ENCODE peak calls at places on chromosomes 5 and 9, in nine cellular contexts. One of them, this sample, is unnamed.
A peak's percentile ranks its signal among the peaks of the same experiment; 100 is the strongest.

GRCh38 chr9:107175039-107175438 is 108.0 kb upstream of the RAD23B start:
- DNase-seq in mammary epithelial cell: no peak
- DNase-seq in CD4-positive, CD25-positive, alpha-beta regulatory T cell: no peak
- DNase-seq in IMR-90: no peak
- DNase-seq in ELR: no peak
- DNase-seq in hepatocyte: peak; percentile 40
- DNase-seq in endothelial cell: no peak
- DNase-seq in GM20000: no peak
- DNase-seq in GM19239: no peak
- DNase-seq in this sample: peak; percentile 73

GRCh38 chr5:59621477-59621876 is 272.0 kb downstream of the PDE4D start:
- DNase-seq in mammary epithelial cell: no peak
- DNase-seq in CD4-positive, CD25-positive, alpha-beta regulatory T cell: no peak
- DNase-seq in IMR-90: no peak
- DNase-seq in ELR: no peak
- DNase-seq in hepatocyte: no peak
- DNase-seq in endothelial cell: no peak
- DNase-seq in GM20000: no peak
- DNase-seq in GM19239: no peak
- DNase-seq in this sample: peak; percentile 51

GRCh38 chr9:125255781-125256391 is 5.7 kb upstream of the GAPVD1 start:
- DNase-seq in mammary epithelial cell: no peak
- DNase-seq in CD4-positive, CD25-positive, alpha-beta regulatory T cell: no peak
- DNase-seq in IMR-90: no peak
- DNase-seq in ELR: peak; percentile 42
- DNase-seq in hepatocyte: peak; percentile 38
- DNase-seq in endothelial cell: peak; percentile 42
- DNase-seq in GM20000: peak; percentile 26
- DNase-seq in GM19239: no peak
- DNase-seq in this sample: no peak

GRCh38 chr5:123610665-123611406 is 98.9 kb downstream of the CSNK1G3 start:
- DNase-seq in mammary epithelial cell: peak; percentile 42
- DNase-seq in CD4-positive, CD25-positive, alpha-beta regulatory T cell: peak; percentile 57
- DNase-seq in IMR-90: peak; percentile 80
- DNase-seq in ELR: peak; percentile 72
- DNase-seq in hepatocyte: peak; percentile 67
- DNase-seq in endothelial cell: peak; percentile 30
- DNase-seq in GM20000: peak; percentile 26
- DNase-seq in GM19239: peak; percentile 3
- DNase-seq in this sample: peak; percentile 78

GRCh38 chr5:154086641-154087040 is 47.9 kb downstream of the MFAP3 start:
- DNase-seq in mammary epithelial cell: no peak
- DNase-seq in CD4-positive, CD25-positive, alpha-beta regulatory T cell: no peak
- DNase-seq in IMR-90: no peak
- DNase-seq in ELR: no peak
- DNase-seq in hepatocyte: no peak
- DNase-seq in endothelial cell: no peak
- DNase-seq in GM20000: no peak
- DNase-seq in GM19239: no peak
- DNase-seq in this sample: no peak

GRCh38 chr9:100602302-100602930 is 24.5 kb downstream of the CAVIN4 start:
- DNase-seq in mammary epithelial cell: peak; percentile 58
- DNase-seq in CD4-positive, CD25-positive, alpha-beta regulatory T cell: no peak
- DNase-seq in IMR-90: peak; percentile 54
- DNase-seq in ELR: peak; percentile 70
- DNase-seq in hepatocyte: peak; percentile 74
- DNase-seq in endothelial cell: peak; percentile 61
- DNase-seq in GM20000: peak; percentile 25
- DNase-seq in GM19239: no peak
- DNase-seq in this sample: peak; percentile 65

GRCh38 chr5:1973391-1974013 is 90.8 kb upstream of the IRX4 start:
- DNase-seq in mammary epithelial cell: peak; percentile 98
- DNase-seq in CD4-positive, CD25-positive, alpha-beta regulatory T cell: no peak
- DNase-seq in IMR-90: no peak
- DNase-seq in ELR: no peak
- DNase-seq in hepatocyte: no peak
- DNase-seq in endothelial cell: no peak
- DNase-seq in GM20000: no peak
- DNase-seq in GM19239: no peak
- DNase-seq in this sample: no peak

GRCh38 chr5:147307170-147307569 is 72.3 kb downstream of the STK32A start:
- DNase-seq in mammary epithelial cell: no peak
- DNase-seq in CD4-positive, CD25-positive, alpha-beta regulatory T cell: no peak
- DNase-seq in IMR-90: no peak
- DNase-seq in ELR: no peak
- DNase-seq in hepatocyte: no peak
- DNase-seq in endothelial cell: no peak
- DNase-seq in GM20000: no peak
- DNase-seq in GM19239: no peak
- DNase-seq in this sample: no peak

GRCh38 chr9:126147620-126148522 is 178.8 kb upstream of the MVB12B start:
- DNase-seq in mammary epithelial cell: no peak
- DNase-seq in CD4-positive, CD25-positive, alpha-beta regulatory T cell: no peak
- DNase-seq in IMR-90: no peak
- DNase-seq in ELR: no peak
- DNase-seq in hepatocyte: no peak
- DNase-seq in endothelial cell: peak; percentile 0
- DNase-seq in GM20000: no peak
- DNase-seq in GM19239: no peak
- DNase-seq in this sample: no peak

GRCh38 chr9:104868687-104869404 is 59.1 kb downstream of the ABCA1 start:
- DNase-seq in mammary epithelial cell: peak; percentile 48
- DNase-seq in CD4-positive, CD25-positive, alpha-beta regulatory T cell: no peak
- DNase-seq in IMR-90: peak; percentile 91
- DNase-seq in ELR: peak; percentile 78
- DNase-seq in hepatocyte: peak; percentile 84
- DNase-seq in endothelial cell: peak; percentile 47
- DNase-seq in GM20000: peak; percentile 88
- DNase-seq in GM19239: peak; percentile 60
- DNase-seq in this sample: peak; percentile 94

GRCh38 chr5:137220523-137220927 is 278.6 kb downstream of the SPOCK1 start:
- DNase-seq in mammary epithelial cell: peak; percentile 96
- DNase-seq in CD4-positive, CD25-positive, alpha-beta regulatory T cell: no peak
- DNase-seq in IMR-90: peak; percentile 78
- DNase-seq in ELR: peak; percentile 93
- DNase-seq in hepatocyte: peak; percentile 81
- DNase-seq in endothelial cell: peak; percentile 14
- DNase-seq in GM20000: peak; percentile 42
- DNase-seq in GM19239: peak; percentile 17
- DNase-seq in this sample: peak; percentile 49

GRCh38 chr5:61969761-61970160 is 336.2 kb upstream of the KIF2A start:
- DNase-seq in mammary epithelial cell: peak; percentile 33
- DNase-seq in CD4-positive, CD25-positive, alpha-beta regulatory T cell: no peak
- DNase-seq in IMR-90: peak; percentile 8
- DNase-seq in ELR: no peak
- DNase-seq in hepatocyte: no peak
- DNase-seq in endothelial cell: no peak
- DNase-seq in GM20000: no peak
- DNase-seq in GM19239: no peak
- DNase-seq in this sample: no peak

GRCh38 chr5:40383719-40384651 is 295.7 kb upstream of the PTGER4 start:
- DNase-seq in mammary epithelial cell: peak; percentile 69
- DNase-seq in CD4-positive, CD25-positive, alpha-beta regulatory T cell: peak; percentile 14
- DNase-seq in IMR-90: peak; percentile 87
- DNase-seq in ELR: peak; percentile 92
- DNase-seq in hepatocyte: no peak
- DNase-seq in endothelial cell: no peak
- DNase-seq in GM20000: no peak
- DNase-seq in GM19239: no peak
- DNase-seq in this sample: peak; percentile 89

GRCh38 chr5:91207248-91207647 is 175.9 kb downstream of the ARRDC3 start:
- DNase-seq in mammary epithelial cell: no peak
- DNase-seq in CD4-positive, CD25-positive, alpha-beta regulatory T cell: no peak
- DNase-seq in IMR-90: peak; percentile 50
- DNase-seq in ELR: peak; percentile 71
- DNase-seq in hepatocyte: no peak
- DNase-seq in endothelial cell: no peak
- DNase-seq in GM20000: no peak
- DNase-seq in GM19239: no peak
- DNase-seq in this sample: peak; percentile 27

GRCh38 chr9:94726495-94727191 is at the start of gene AOPEP:
- DNase-seq in mammary epithelial cell: peak; percentile 94
- DNase-seq in CD4-positive, CD25-positive, alpha-beta regulatory T cell: peak; percentile 99
- DNase-seq in IMR-90: peak; percentile 93
- DNase-seq in ELR: peak; percentile 97
- DNase-seq in hepatocyte: peak; percentile 99
- DNase-seq in endothelial cell: peak; percentile 99
- DNase-seq in GM20000: peak; percentile 97
- DNase-seq in GM19239: peak; percentile 98
- DNase-seq in this sample: peak; percentile 92

GRCh38 chr5:51381801-51382507 is 1.3 kb upstream of the ISL1 start:
- DNase-seq in mammary epithelial cell: no peak
- DNase-seq in CD4-positive, CD25-positive, alpha-beta regulatory T cell: no peak
- DNase-seq in IMR-90: no peak
- DNase-seq in ELR: peak; percentile 20
- DNase-seq in hepatocyte: no peak
- DNase-seq in endothelial cell: peak; percentile 26
- DNase-seq in GM20000: no peak
- DNase-seq in GM19239: no peak
- DNase-seq in this sample: no peak

GRCh38 chr5:153907170-153907775 is 131.4 kb downstream of the FAM114A2 start:
- DNase-seq in mammary epithelial cell: no peak
- DNase-seq in CD4-positive, CD25-positive, alpha-beta regulatory T cell: no peak
- DNase-seq in IMR-90: no peak
- DNase-seq in ELR: no peak
- DNase-seq in hepatocyte: no peak
- DNase-seq in endothelial cell: no peak
- DNase-seq in GM20000: no peak
- DNase-seq in GM19239: no peak
- DNase-seq in this sample: no peak

This sample was measured in iris pigment epithelial cell.